ENCODE peak calls at places on chromosomes 6 and 20, in seven cellular contexts. One of them, this sample, is unnamed.

GRCh38 chr6:97445406-97445805 is 162.4 kb upstream of the MMS22L start:
- DNase-seq in LHCN-M2: no peak
- DNase-seq in COR-L47: no peak
- DNase-seq in HT-29: no peak
- DNase-seq in activated CD4-positive, alpha-beta T cell treated with anti-CD3 and anti-CD28 coated beads for 48 hours: no peak
- DNase-seq in stimulated activated CD4-positive, alpha-beta T cell treated with anti-CD3 and anti-CD28 coated beads, Interleukin-1b, Interleukin-23, amount 100 ng/mL, for 1 hour: no peak
- DNase-seq in epithelial cell of esophagus: no peak
- DNase-seq in this sample: no peak

GRCh38 chr6:67411036-67411435 is 1224.0 kb upstream of the ADGRB3 start:
- DNase-seq in COR-L47: no peak
- DNase-seq in stimulated activated CD4-positive, alpha-beta T cell treated with anti-CD3 and anti-CD28 coated beads, Interleukin-1b, Interleukin-23, amount 100 ng/mL, for 1 hour: no peak
- DNase-seq in activated CD4-positive, alpha-beta T cell treated with anti-CD3 and anti-CD28 coated beads for 48 hours: no peak
- DNase-seq in epithelial cell of esophagus: peak; percentile 41
- DNase-seq in HT-29: no peak
- DNase-seq in LHCN-M2: no peak
- DNase-seq in this sample: no peak

GRCh38 chr6:157244780-157245179 is 78.5 kb downstream of the TMEM242 start:
- DNase-seq in activated CD4-positive, alpha-beta T cell treated with anti-CD3 and anti-CD28 coated beads for 48 hours: no peak
- DNase-seq in COR-L47: no peak
- DNase-seq in LHCN-M2: no peak
- DNase-seq in epithelial cell of esophagus: no peak
- DNase-seq in stimulated activated CD4-positive, alpha-beta T cell treated with anti-CD3 and anti-CD28 coated beads, Interleukin-1b, Interleukin-23, amount 100 ng/mL, for 1 hour: no peak
- DNase-seq in HT-29: no peak
- DNase-seq in this sample: no peak

GRCh38 chr6:2746557-2747061 is 4.1 kb downstream of the MYLK4 start:
- DNase-seq in LHCN-M2: no peak
- DNase-seq in stimulated activated CD4-positive, alpha-beta T cell treated with anti-CD3 and anti-CD28 coated beads, Interleukin-1b, Interleukin-23, amount 100 ng/mL, for 1 hour: no peak
- DNase-seq in COR-L47: no peak
- DNase-seq in epithelial cell of esophagus: no peak
- DNase-seq in HT-29: no peak
- DNase-seq in activated CD4-positive, alpha-beta T cell treated with anti-CD3 and anti-CD28 coated beads for 48 hours: no peak
- DNase-seq in this sample: no peak

GRCh38 chr6:166572370-166573261 is 13.9 kb downstream of the RAMACL start:
- DNase-seq in HT-29: no peak
- DNase-seq in stimulated activated CD4-positive, alpha-beta T cell treated with anti-CD3 and anti-CD28 coated beads, Interleukin-1b, Interleukin-23, amount 100 ng/mL, for 1 hour: no peak
- DNase-seq in COR-L47: no peak
- DNase-seq in epithelial cell of esophagus: peak; percentile 27
- DNase-seq in LHCN-M2: peak; percentile 78
- DNase-seq in activated CD4-positive, alpha-beta T cell treated with anti-CD3 and anti-CD28 coated beads for 48 hours: no peak
- DNase-seq in this sample: peak; percentile 42

GRCh38 chr20:32535316-32535952 is 49.7 kb downstream of the NOL4L start:
- DNase-seq in epithelial cell of esophagus: no peak
- DNase-seq in COR-L47: peak; percentile 59
- DNase-seq in LHCN-M2: no peak
- DNase-seq in activated CD4-positive, alpha-beta T cell treated with anti-CD3 and anti-CD28 coated beads for 48 hours: peak; percentile 50
- DNase-seq in HT-29: no peak
- DNase-seq in stimulated activated CD4-positive, alpha-beta T cell treated with anti-CD3 and anti-CD28 coated beads, Interleukin-1b, Interleukin-23, amount 100 ng/mL, for 1 hour: no peak
- DNase-seq in this sample: no peak

GRCh38 chr20:1160496-1160895 is 24.3 kb downstream of the TMEM74B start:
- DNase-seq in epithelial cell of esophagus: no peak
- DNase-seq in activated CD4-positive, alpha-beta T cell treated with anti-CD3 and anti-CD28 coated beads for 48 hours: no peak
- DNase-seq in COR-L47: no peak
- DNase-seq in HT-29: no peak
- DNase-seq in stimulated activated CD4-positive, alpha-beta T cell treated with anti-CD3 and anti-CD28 coated beads, Interleukin-1b, Interleukin-23, amount 100 ng/mL, for 1 hour: no peak
- DNase-seq in LHCN-M2: no peak
- DNase-seq in this sample: no peak

GRCh38 chr6:108655840-108656650 is 95.3 kb downstream of the FOXO3 start:
- DNase-seq in activated CD4-positive, alpha-beta T cell treated with anti-CD3 and anti-CD28 coated beads for 48 hours: no peak
- DNase-seq in COR-L47: no peak
- DNase-seq in stimulated activated CD4-positive, alpha-beta T cell treated with anti-CD3 and anti-CD28 coated beads, Interleukin-1b, Interleukin-23, amount 100 ng/mL, for 1 hour: no peak
- DNase-seq in epithelial cell of esophagus: no peak
- DNase-seq in HT-29: no peak
- DNase-seq in LHCN-M2: peak; percentile 89
- DNase-seq in this sample: no peak

GRCh38 chr6:8905647-8906231 is 470.4 kb upstream of the SLC35B3 start:
- DNase-seq in HT-29: no peak
- DNase-seq in LHCN-M2: no peak
- DNase-seq in COR-L47: no peak
- DNase-seq in activated CD4-positive, alpha-beta T cell treated with anti-CD3 and anti-CD28 coated beads for 48 hours: no peak
- DNase-seq in stimulated activated CD4-positive, alpha-beta T cell treated with anti-CD3 and anti-CD28 coated beads, Interleukin-1b, Interleukin-23, amount 100 ng/mL, for 1 hour: no peak
- DNase-seq in epithelial cell of esophagus: peak; percentile 20
- DNase-seq in this sample: no peak

GRCh38 chr6:157586476-157587126 is 205.6 kb downstream of the ZDHHC14 start:
- DNase-seq in COR-L47: no peak
- DNase-seq in activated CD4-positive, alpha-beta T cell treated with anti-CD3 and anti-CD28 coated beads for 48 hours: no peak
- DNase-seq in LHCN-M2: no peak
- DNase-seq in epithelial cell of esophagus: no peak
- DNase-seq in HT-29: no peak
- DNase-seq in stimulated activated CD4-positive, alpha-beta T cell treated with anti-CD3 and anti-CD28 coated beads, Interleukin-1b, Interleukin-23, amount 100 ng/mL, for 1 hour: no peak
- DNase-seq in this sample: no peak

GRCh38 chr20:62406635-62407176 is 379 bp downstream of the CABLES2 start:
- DNase-seq in stimulated activated CD4-positive, alpha-beta T cell treated with anti-CD3 and anti-CD28 coated beads, Interleukin-1b, Interleukin-23, amount 100 ng/mL, for 1 hour: no peak
- DNase-seq in activated CD4-positive, alpha-beta T cell treated with anti-CD3 and anti-CD28 coated beads for 48 hours: no peak
- DNase-seq in COR-L47: no peak
- DNase-seq in epithelial cell of esophagus: no peak
- DNase-seq in LHCN-M2: no peak
- DNase-seq in HT-29: no peak
- DNase-seq in this sample: no peak

GRCh38 chr6:99822741-99823512 is 171.1 kb downstream of the MCHR2 start:
- DNase-seq in stimulated activated CD4-positive, alpha-beta T cell treated with anti-CD3 and anti-CD28 coated beads, Interleukin-1b, Interleukin-23, amount 100 ng/mL, for 1 hour: no peak
- DNase-seq in activated CD4-positive, alpha-beta T cell treated with anti-CD3 and anti-CD28 coated beads for 48 hours: no peak
- DNase-seq in COR-L47: peak; percentile 67
- DNase-seq in HT-29: peak; percentile 54
- DNase-seq in LHCN-M2: peak; percentile 72
- DNase-seq in epithelial cell of esophagus: peak; percentile 85
- DNase-seq in this sample: peak; percentile 59

GRCh38 chr6:11575408-11576033 is 38.0 kb downstream of the TMEM170B start:
- DNase-seq in LHCN-M2: peak; percentile 66
- DNase-seq in stimulated activated CD4-positive, alpha-beta T cell treated with anti-CD3 and anti-CD28 coated beads, Interleukin-1b, Interleukin-23, amount 100 ng/mL, for 1 hour: no peak
- DNase-seq in epithelial cell of esophagus: peak; percentile 89
- DNase-seq in activated CD4-positive, alpha-beta T cell treated with anti-CD3 and anti-CD28 coated beads for 48 hours: peak; percentile 53
- DNase-seq in COR-L47: peak; percentile 42
- DNase-seq in HT-29: peak; percentile 87
- DNase-seq in this sample: peak; percentile 91

GRCh38 chr6:129608886-129609540 is 101.0 kb downstream of the ARHGAP18 start:
- DNase-seq in HT-29: no peak
- DNase-seq in activated CD4-positive, alpha-beta T cell treated with anti-CD3 and anti-CD28 coated beads for 48 hours: no peak
- DNase-seq in epithelial cell of esophagus: no peak
- DNase-seq in COR-L47: no peak
- DNase-seq in LHCN-M2: peak; percentile 78
- DNase-seq in stimulated activated CD4-positive, alpha-beta T cell treated with anti-CD3 and anti-CD28 coated beads, Interleukin-1b, Interleukin-23, amount 100 ng/mL, for 1 hour: no peak
- DNase-seq in this sample: no peak

GRCh38 chr6:27547157-27548075 is 74.5 kb upstream of the ZNF184 start:
- DNase-seq in LHCN-M2: peak; percentile 69
- DNase-seq in COR-L47: no peak
- DNase-seq in stimulated activated CD4-positive, alpha-beta T cell treated with anti-CD3 and anti-CD28 coated beads, Interleukin-1b, Interleukin-23, amount 100 ng/mL, for 1 hour: no peak
- DNase-seq in epithelial cell of esophagus: peak; percentile 61
- DNase-seq in activated CD4-positive, alpha-beta T cell treated with anti-CD3 and anti-CD28 coated beads for 48 hours: peak; percentile 75
- DNase-seq in HT-29: peak; percentile 90
- DNase-seq in this sample: peak; percentile 67

GRCh38 chr6:118356054-118356453 is 192.0 kb upstream of the PLN start:
- DNase-seq in LHCN-M2: no peak
- DNase-seq in stimulated activated CD4-positive, alpha-beta T cell treated with anti-CD3 and anti-CD28 coated beads, Interleukin-1b, Interleukin-23, amount 100 ng/mL, for 1 hour: no peak
- DNase-seq in activated CD4-positive, alpha-beta T cell treated with anti-CD3 and anti-CD28 coated beads for 48 hours: no peak
- DNase-seq in epithelial cell of esophagus: no peak
- DNase-seq in COR-L47: no peak
- DNase-seq in HT-29: no peak
- DNase-seq in this sample: no peak

GRCh38 chr6:12769556-12770255 is 53.1 kb downstream of the PHACTR1 start:
- DNase-seq in stimulated activated CD4-positive, alpha-beta T cell treated with anti-CD3 and anti-CD28 coated beads, Interleukin-1b, Interleukin-23, amount 100 ng/mL, for 1 hour: no peak
- DNase-seq in epithelial cell of esophagus: no peak
- DNase-seq in LHCN-M2: peak; percentile 71
- DNase-seq in HT-29: no peak
- DNase-seq in activated CD4-positive, alpha-beta T cell treated with anti-CD3 and anti-CD28 coated beads for 48 hours: no peak
- DNase-seq in COR-L47: no peak
- DNase-seq in this sample: no peak

GRCh38 chr6:141451508-141452353 is 681.0 kb upstream of the GJE1 start:
- DNase-seq in epithelial cell of esophagus: peak; percentile 41
- DNase-seq in LHCN-M2: peak; percentile 88
- DNase-seq in activated CD4-positive, alpha-beta T cell treated with anti-CD3 and anti-CD28 coated beads for 48 hours: no peak
- DNase-seq in stimulated activated CD4-positive, alpha-beta T cell treated with anti-CD3 and anti-CD28 coated beads, Interleukin-1b, Interleukin-23, amount 100 ng/mL, for 1 hour: no peak
- DNase-seq in COR-L47: no peak
- DNase-seq in HT-29: no peak
- DNase-seq in this sample: peak; percentile 21

GRCh38 chr6:31765910-31766794 is 3.7 kb downstream of the SAPCD1 start:
- DNase-seq in epithelial cell of esophagus: no peak
- DNase-seq in stimulated activated CD4-positive, alpha-beta T cell treated with anti-CD3 and anti-CD28 coated beads, Interleukin-1b, Interleukin-23, amount 100 ng/mL, for 1 hour: no peak
- DNase-seq in HT-29: no peak
- DNase-seq in COR-L47: no peak
- DNase-seq in LHCN-M2: no peak
- DNase-seq in activated CD4-positive, alpha-beta T cell treated with anti-CD3 and anti-CD28 coated beads for 48 hours: no peak
- DNase-seq in this sample: peak; percentile 32

GRCh38 chr6:100512203-100512862 is 47.6 kb upstream of the SIM1 start:
- DNase-seq in epithelial cell of esophagus: peak; percentile 52
- DNase-seq in COR-L47: no peak
- DNase-seq in activated CD4-positive, alpha-beta T cell treated with anti-CD3 and anti-CD28 coated beads for 48 hours: no peak
- DNase-seq in HT-29: no peak
- DNase-seq in LHCN-M2: peak; percentile 88
- DNase-seq in stimulated activated CD4-positive, alpha-beta T cell treated with anti-CD3 and anti-CD28 coated beads, Interleukin-1b, Interleukin-23, amount 100 ng/mL, for 1 hour: no peak
- DNase-seq in this sample: peak; percentile 61

GRCh38 chr6:161644521-161644920 is 370.7 kb upstream of the AGPAT4 start:
- DNase-seq in COR-L47: no peak
- DNase-seq in activated CD4-positive, alpha-beta T cell treated with anti-CD3 and anti-CD28 coated beads for 48 hours: no peak
- DNase-seq in HT-29: no peak
- DNase-seq in LHCN-M2: no peak
- DNase-seq in stimulated activated CD4-positive, alpha-beta T cell treated with anti-CD3 and anti-CD28 coated beads, Interleukin-1b, Interleukin-23, amount 100 ng/mL, for 1 hour: no peak
- DNase-seq in epithelial cell of esophagus: no peak
- DNase-seq in this sample: no peak

GRCh38 chr6:41132254-41132653 is 21.9 kb downstream of the TREML1 start:
- DNase-seq in COR-L47: peak; percentile 3
- DNase-seq in LHCN-M2: no peak
- DNase-seq in stimulated activated CD4-positive, alpha-beta T cell treated with anti-CD3 and anti-CD28 coated beads, Interleukin-1b, Interleukin-23, amount 100 ng/mL, for 1 hour: no peak
- DNase-seq in epithelial cell of esophagus: peak; percentile 34
- DNase-seq in HT-29: no peak
- DNase-seq in activated CD4-positive, alpha-beta T cell treated with anti-CD3 and anti-CD28 coated beads for 48 hours: no peak
- DNase-seq in this sample: no peak

GRCh38 chr6:152636675-152637421 is at the start of gene SYNE1:
- DNase-seq in LHCN-M2: peak; percentile 14
- DNase-seq in activated CD4-positive, alpha-beta T cell treated with anti-CD3 and anti-CD28 coated beads for 48 hours: peak; percentile 3
- DNase-seq in epithelial cell of esophagus: peak; percentile 24
- DNase-seq in stimulated activated CD4-positive, alpha-beta T cell treated with anti-CD3 and anti-CD28 coated beads, Interleukin-1b, Interleukin-23, amount 100 ng/mL, for 1 hour: no peak
- DNase-seq in COR-L47: no peak
- DNase-seq in HT-29: no peak
- DNase-seq in this sample: peak; percentile 66

GRCh38 chr6:96391776-96392175 is 129.8 kb upstream of the UFL1 start:
- DNase-seq in epithelial cell of esophagus: peak; percentile 6
- DNase-seq in stimulated activated CD4-positive, alpha-beta T cell treated with anti-CD3 and anti-CD28 coated beads, Interleukin-1b, Interleukin-23, amount 100 ng/mL, for 1 hour: no peak
- DNase-seq in COR-L47: peak; percentile 96
- DNase-seq in LHCN-M2: no peak
- DNase-seq in HT-29: peak; percentile 52
- DNase-seq in activated CD4-positive, alpha-beta T cell treated with anti-CD3 and anti-CD28 coated beads for 48 hours: peak; percentile 3
- DNase-seq in this sample: peak; percentile 59

GRCh38 chr6:36038120-36038876 is 10.7 kb downstream of the MAPK14 start:
- DNase-seq in COR-L47: no peak
- DNase-seq in LHCN-M2: no peak
- DNase-seq in epithelial cell of esophagus: no peak
- DNase-seq in HT-29: no peak
- DNase-seq in activated CD4-positive, alpha-beta T cell treated with anti-CD3 and anti-CD28 coated beads for 48 hours: no peak
- DNase-seq in stimulated activated CD4-positive, alpha-beta T cell treated with anti-CD3 and anti-CD28 coated beads, Interleukin-1b, Interleukin-23, amount 100 ng/mL, for 1 hour: no peak
- DNase-seq in this sample: peak; percentile 27

GRCh38 chr6:14129572-14129971 is 12.0 kb downstream of the CD83 start:
- DNase-seq in COR-L47: peak; percentile 62
- DNase-seq in activated CD4-positive, alpha-beta T cell treated with anti-CD3 and anti-CD28 coated beads for 48 hours: peak; percentile 28
- DNase-seq in epithelial cell of esophagus: peak; percentile 71
- DNase-seq in stimulated activated CD4-positive, alpha-beta T cell treated with anti-CD3 and anti-CD28 coated beads, Interleukin-1b, Interleukin-23, amount 100 ng/mL, for 1 hour: no peak
- DNase-seq in HT-29: peak; percentile 60
- DNase-seq in LHCN-M2: peak; percentile 54
- DNase-seq in this sample: peak; percentile 77

GRCh38 chr6:130885392-130886192 is 58.4 kb downstream of the SMLR1 start:
- DNase-seq in epithelial cell of esophagus: peak; percentile 82
- DNase-seq in LHCN-M2: peak; percentile 71
- DNase-seq in stimulated activated CD4-positive, alpha-beta T cell treated with anti-CD3 and anti-CD28 coated beads, Interleukin-1b, Interleukin-23, amount 100 ng/mL, for 1 hour: peak; percentile 48
- DNase-seq in COR-L47: peak; percentile 44
- DNase-seq in activated CD4-positive, alpha-beta T cell treated with anti-CD3 and anti-CD28 coated beads for 48 hours: peak; percentile 77
- DNase-seq in HT-29: peak; percentile 86
- DNase-seq in this sample: peak; percentile 89

GRCh38 chr6:139308936-139309603 is 17.3 kb upstream of the TXLNB start:
- DNase-seq in stimulated activated CD4-positive, alpha-beta T cell treated with anti-CD3 and anti-CD28 coated beads, Interleukin-1b, Interleukin-23, amount 100 ng/mL, for 1 hour: no peak
- DNase-seq in activated CD4-positive, alpha-beta T cell treated with anti-CD3 and anti-CD28 coated beads for 48 hours: no peak
- DNase-seq in HT-29: no peak
- DNase-seq in epithelial cell of esophagus: peak; percentile 27
- DNase-seq in LHCN-M2: peak; percentile 76
- DNase-seq in COR-L47: no peak
- DNase-seq in this sample: no peak

GRCh38 chr20:20407891-20408805 is 40.2 kb downstream of the INSM1 start:
- DNase-seq in HT-29: peak; percentile 27
- DNase-seq in stimulated activated CD4-positive, alpha-beta T cell treated with anti-CD3 and anti-CD28 coated beads, Interleukin-1b, Interleukin-23, amount 100 ng/mL, for 1 hour: no peak
- DNase-seq in LHCN-M2: peak; percentile 9
- DNase-seq in epithelial cell of esophagus: no peak
- DNase-seq in activated CD4-positive, alpha-beta T cell treated with anti-CD3 and anti-CD28 coated beads for 48 hours: no peak
- DNase-seq in COR-L47: peak; percentile 46
- DNase-seq in this sample: no peak

GRCh38 chr20:57660510-57661199 is 40.4 kb upstream of the ZBP1 start:
- DNase-seq in activated CD4-positive, alpha-beta T cell treated with anti-CD3 and anti-CD28 coated beads for 48 hours: no peak
- DNase-seq in COR-L47: no peak
- DNase-seq in epithelial cell of esophagus: no peak
- DNase-seq in HT-29: no peak
- DNase-seq in LHCN-M2: no peak
- DNase-seq in stimulated activated CD4-positive, alpha-beta T cell treated with anti-CD3 and anti-CD28 coated beads, Interleukin-1b, Interleukin-23, amount 100 ng/mL, for 1 hour: no peak
- DNase-seq in this sample: no peak

GRCh38 chr20:37986873-37987601 is 46.2 kb downstream of the TTI1 start:
- DNase-seq in activated CD4-positive, alpha-beta T cell treated with anti-CD3 and anti-CD28 coated beads for 48 hours: no peak
- DNase-seq in epithelial cell of esophagus: no peak
- DNase-seq in LHCN-M2: peak; percentile 80
- DNase-seq in HT-29: peak; percentile 38
- DNase-seq in COR-L47: no peak
- DNase-seq in stimulated activated CD4-positive, alpha-beta T cell treated with anti-CD3 and anti-CD28 coated beads, Interleukin-1b, Interleukin-23, amount 100 ng/mL, for 1 hour: no peak
- DNase-seq in this sample: no peak